ENCODE peak calls at places on chromosome 1, in eight cellular contexts. T is sigmoid colon; J is lower lobe of right lung; G is SJCRH30; F is testis; R is naive thymus-derived CD4-positive, alpha-beta T cell; D is AG09309; S is esophagus squamous epithelium. C is an unnamed sample.

GRCh38 chr1:43621386-43621785 is 28.6 kb upstream of the KDM4A start:
- DNase-seq in T (no peak), J (peak), G (no peak), F (no peak), R (no peak), D (no peak), S (no peak), C (no peak)

GRCh38 chr1:220432408-220432807 is 95.5 kb upstream of the MARK1 start:
- DNase-seq in T (no peak), J (no peak), G (peak), F (no peak), R (no peak), D (no peak), S (no peak), C (no peak)

GRCh38 chr1:109927908-109928307 is 17.3 kb downstream of the CSF1 start:
- DNase-seq in T (peak), J (no peak), G (no peak), F (peak), R (no peak), D (no peak), S (no peak), C (peak)

GRCh38 chr1:40630488-40631223 is 34.8 kb downstream of the RIMS3 start:
- DNase-seq in T (no peak), J (no peak), G (peak), F (peak), R (no peak), D (no peak), S (no peak), C (no peak)

GRCh38 chr1:61757945-61758344 is 15.7 kb downstream of the PATJ start:
- DNase-seq in T (no peak), J (no peak), G (no peak), F (no peak), R (no peak), D (peak), S (no peak), C (peak)

GRCh38 chr1:19360026-19360813 is 48.1 kb downstream of the SLC66A1 start:
- DNase-seq in T (no peak), J (no peak), G (no peak), F (no peak), R (no peak), D (no peak), S (no peak), C (no peak)

GRCh38 chr1:25486602-25487001 is 55.9 kb downstream of the MACO1 start:
- DNase-seq in T (no peak), J (no peak), G (no peak), F (no peak), R (no peak), D (no peak), S (no peak), C (no peak)

GRCh38 chr1:52632732-52633290 is at the start of gene SHISAL2A:
- DNase-seq in T (no peak), J (peak), G (no peak), F (peak), R (peak), D (no peak), S (no peak), C (peak)

GRCh38 chr1:191432817-191433216 is 725.4 kb upstream of the RGS18 start:
- DNase-seq in T (no peak), J (no peak), G (no peak), F (no peak), R (no peak), D (no peak), S (no peak), C (no peak)

GRCh38 chr1:27872059-27872801 is at the start of gene THEMIS2:
- DNase-seq in T (peak), J (peak), G (peak), F (peak), R (peak), D (no peak), S (no peak), C (no peak)

GRCh38 chr1:77605246-77606026 is 77.0 kb downstream of the ZZZ3 start:
- DNase-seq in T (peak), J (peak), G (peak), F (peak), R (no peak), D (peak), S (no peak), C (peak)

GRCh38 chr1:212782422-212783154 is 9.0 kb downstream of the NSL1 start:
- DNase-seq in T (no peak), J (no peak), G (peak), F (no peak), R (no peak), D (no peak), S (no peak), C (peak)

GRCh38 chr1:15276691-15277090 is 29.7 kb downstream of the FHAD1 start:
- DNase-seq in T (no peak), J (no peak), G (no peak), F (no peak), R (no peak), D (no peak), S (no peak), C (no peak)

GRCh38 chr1:214432247-214432646 is 119.2 kb downstream of the PTPN14 start:
- DNase-seq in T (no peak), J (no peak), G (no peak), F (no peak), R (no peak), D (no peak), S (no peak), C (no peak)

DNA sequence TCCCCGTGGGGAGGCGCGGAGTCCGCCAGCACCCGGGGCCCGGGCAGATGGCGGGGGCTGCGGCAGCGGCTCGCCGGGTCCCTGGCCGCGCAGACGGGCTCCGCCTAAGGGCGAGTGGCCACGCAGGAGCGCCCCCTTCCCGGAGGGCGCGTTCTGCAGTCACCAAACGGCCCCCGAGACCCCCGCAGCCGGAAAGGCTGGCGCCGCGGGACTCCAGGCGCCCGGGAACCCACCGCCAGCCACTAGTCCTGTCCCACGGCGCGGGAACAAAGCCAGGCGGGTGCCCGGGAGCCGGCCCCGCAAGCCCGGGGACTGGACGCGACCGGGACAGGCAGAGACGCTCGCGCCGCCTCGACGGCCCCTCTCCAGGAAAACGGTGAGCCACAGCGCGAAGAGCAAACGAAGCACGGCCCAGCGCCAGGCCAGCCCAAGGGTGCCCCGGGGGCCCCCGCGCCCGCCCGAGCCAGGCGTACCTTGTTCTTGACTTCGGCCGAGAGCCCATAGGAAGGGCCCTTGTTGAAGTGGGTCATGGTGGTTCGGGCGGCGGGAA is 470 bp downstream of the CNN3 start:
- DNase-seq in T (peak), J (peak), G (peak), F (peak), R (peak), D (no peak), S (no peak), C (no peak)
- H3K4me3 ChIP-seq in T (peak), J (peak), G (peak), F (peak), R (peak), D (peak), S (peak), C (peak)

GRCh38 chr1:64033667-64034215 is 169.7 kb upstream of the UBE2U start:
- DNase-seq in T (no peak), J (no peak), G (no peak), F (peak), R (no peak), D (no peak), S (no peak), C (peak)
- H3K4me3 ChIP-seq in T (no peak), J (no peak), G (no peak), F (no peak), R (no peak), D (no peak), S (no peak), C (no peak)

DNA sequence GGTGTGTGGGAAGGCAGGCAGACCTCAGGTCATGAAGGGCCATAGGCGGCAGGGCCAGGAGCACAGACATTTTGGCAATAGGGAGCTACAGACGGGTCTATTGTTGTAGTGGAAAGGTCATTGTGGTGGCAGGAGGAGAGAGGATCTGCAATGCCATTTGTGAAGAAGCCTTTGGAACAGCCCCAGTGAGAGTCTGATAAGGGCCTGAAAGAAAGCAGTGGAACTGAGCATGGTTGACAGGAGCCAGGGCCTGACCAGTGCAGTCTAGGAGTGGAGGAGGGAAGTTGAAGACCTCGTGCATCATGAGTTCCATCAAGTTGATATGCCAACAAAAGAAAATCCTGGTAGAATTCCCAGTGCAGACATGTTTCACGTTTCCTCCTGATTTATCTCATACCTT is 65.5 kb downstream of the UCK2 start:
- DNase-seq in T (no peak), J (no peak), G (no peak), F (no peak), R (no peak), D (no peak), S (no peak), C (no peak)
- H3K4me3 ChIP-seq in T (no peak), J (no peak), G (no peak), F (no peak), R (no peak), D (no peak), S (no peak), C (no peak)

DNA sequence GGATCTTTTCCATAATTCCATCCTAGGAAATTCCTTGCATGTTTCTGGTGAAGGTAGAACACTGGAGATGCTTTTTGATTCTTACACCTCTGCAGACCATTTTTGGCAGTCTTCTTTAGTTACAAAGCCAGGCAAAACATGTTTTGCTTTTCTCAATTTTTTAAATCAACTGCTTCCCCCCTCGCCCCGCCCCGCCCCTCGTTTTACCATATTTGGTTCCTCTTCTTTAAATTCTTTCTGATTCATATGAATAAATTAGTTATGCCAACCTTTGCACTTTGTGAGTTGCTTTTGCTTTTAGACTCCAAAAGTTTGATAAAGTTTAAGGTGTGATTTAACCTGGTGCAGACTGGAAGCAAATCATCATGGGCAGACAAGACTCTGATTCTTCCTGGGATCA is 78.8 kb upstream of the AK4 start:
- DNase-seq in T (no peak), J (peak), G (no peak), F (no peak), R (peak), D (no peak), S (no peak), C (no peak)
- H3K4me3 ChIP-seq in T (peak), J (peak), G (no peak), F (peak), R (peak), D (no peak), S (peak), C (no peak)